ENCODE peak calls at places on chromosome 4, in six cellular contexts. W, I, B, A, C and M are unnamed samples.

GRCh38 chr4:140691369-140691768 is 64.8 kb downstream of the TBC1D9 start:
- DNase-seq in A (no peak), B (peak), W (no peak), C (no peak), I (no peak), M (no peak)

GRCh38 chr4:90137545-90137944 is 10.4 kb downstream of the CCSER1 start:
- DNase-seq in B (no peak), A (peak), I (no peak), W (no peak), C (no peak), M (no peak)

GRCh38 chr4:54165438-54165837 is 63.7 kb upstream of the PDGFRA start:
- DNase-seq in B (no peak), C (no peak), I (no peak), A (no peak), W (no peak), M (no peak)

GRCh38 chr4:124874172-124874450 is 161.6 kb upstream of the ANKRD50 start:
- DNase-seq in B (no peak), A (no peak), W (no peak), C (no peak), I (no peak), M (no peak)

GRCh38 chr4:112739442-112739841 is 102.5 kb downstream of the LARP7 start:
- DNase-seq in A (no peak), I (no peak), W (no peak), C (no peak), B (no peak), M (no peak)

GRCh38 chr4:25865586-25865985 is 2.8 kb upstream of the SEL1L3 start:
- DNase-seq in B (peak), A (no peak), C (no peak), I (no peak), W (no peak), M (peak)

GRCh38 chr4:74038161-74039064 is at the start of gene CXCL3:
- DNase-seq in C (peak), I (peak), A (peak), B (peak), W (peak), M (peak)

GRCh38 chr4:185307136-185307950 is 88.4 kb downstream of the LRP2BP start:
- DNase-seq in W (peak), I (no peak), B (no peak), C (no peak), A (no peak), M (peak)

GRCh38 chr4:105280338-105280809 is 133.7 kb downstream of the TET2 start:
- DNase-seq in C (no peak), I (no peak), A (no peak), W (no peak), B (no peak), M (no peak)

GRCh38 chr4:10096201-10096975 is 20.2 kb downstream of the WDR1 start:
- DNase-seq in I (peak), W (peak), B (peak), A (no peak), C (no peak), M (peak)

GRCh38 chr4:2932951-2933565 is 30.1 kb downstream of the NOP14 start:
- DNase-seq in W (peak), I (peak), C (no peak), A (no peak), B (no peak), M (no peak)

GRCh38 chr4:85828295-85828910 is 353.5 kb downstream of the ARHGAP24 start:
- DNase-seq in B (no peak), I (no peak), A (no peak), W (no peak), C (no peak), M (no peak)

GRCh38 chr4:68466751-68467150 is 19.5 kb downstream of the TMPRSS11E start:
- DNase-seq in W (no peak), A (no peak), C (no peak), I (no peak), B (no peak), M (no peak)

GRCh38 chr4:129682586-129682985 is 586.6 kb downstream of the C4orf33 start:
- DNase-seq in A (no peak), C (no peak), I (no peak), W (no peak), B (no peak), M (no peak)

GRCh38 chr4:54400188-54400587 is 171.1 kb downstream of the PDGFRA start:
- DNase-seq in C (no peak), I (no peak), A (no peak), W (no peak), B (no peak), M (no peak)

GRCh38 chr4:130026185-130026584 is 930.2 kb downstream of the C4orf33 start:
- DNase-seq in W (no peak), A (no peak), I (no peak), B (no peak), C (no peak), M (no peak)

GRCh38 chr4:2350982-2351381 is 67.5 kb downstream of the ZFYVE28 start:
- DNase-seq in A (no peak), C (no peak), I (peak), B (no peak), W (no peak), M (no peak)

GRCh38 chr4:181427076-181427475 is 816.1 kb upstream of the TENM3 start:
- DNase-seq in B (no peak), W (no peak), A (no peak), I (no peak), C (no peak), M (no peak)

GRCh38 chr4:16083217-16084191 is at the start of gene PROM1:
- DNase-seq in C (peak), I (no peak), B (no peak), A (peak), W (no peak), M (no peak)

GRCh38 chr4:2292679-2293108 is 30.8 kb upstream of the MXD4 start:
- DNase-seq in A (no peak), I (no peak), B (no peak), C (no peak), W (no peak), M (no peak)

GRCh38 chr4:13733817-13734216 is 106.3 kb upstream of the BOD1L1 start:
- DNase-seq in C (no peak), W (no peak), I (no peak), A (no peak), B (no peak), M (no peak)

GRCh38 chr4:13483142-13484044 is 747 bp downstream of the RAB28 start:
- DNase-seq in W (peak), C (peak), B (peak), I (no peak), A (peak), M (no peak)

GRCh38 chr4:21726255-21726815 is 222.2 kb downstream of the KCNIP4 start:
- DNase-seq in I (no peak), C (no peak), B (no peak), A (no peak), W (no peak), M (no peak)

GRCh38 chr4:138689593-138689992 is 326.0 kb upstream of the NOCT start:
- DNase-seq in A (no peak), I (no peak), C (no peak), W (no peak), B (no peak), M (no peak)

GRCh38 chr4:17758459-17758858 is 23.0 kb downstream of the FAM184B start:
- DNase-seq in B (no peak), A (peak), C (no peak), I (no peak), W (no peak), M (no peak)

GRCh38 chr4:182175788-182176519 is 67.2 kb upstream of the TENM3 start:
- DNase-seq in B (peak), I (no peak), A (no peak), W (no peak), C (no peak), M (no peak)

GRCh38 chr4:7524841-7525240 is 90.1 kb upstream of the PSAPL1 start:
- DNase-seq in I (no peak), A (no peak), W (no peak), B (no peak), C (no peak), M (no peak)

GRCh38 chr4:82599336-82599735 is 37.5 kb upstream of the TMEM150C start:
- DNase-seq in B (peak), I (no peak), A (no peak), W (peak), C (no peak), M (no peak)

DNA sequence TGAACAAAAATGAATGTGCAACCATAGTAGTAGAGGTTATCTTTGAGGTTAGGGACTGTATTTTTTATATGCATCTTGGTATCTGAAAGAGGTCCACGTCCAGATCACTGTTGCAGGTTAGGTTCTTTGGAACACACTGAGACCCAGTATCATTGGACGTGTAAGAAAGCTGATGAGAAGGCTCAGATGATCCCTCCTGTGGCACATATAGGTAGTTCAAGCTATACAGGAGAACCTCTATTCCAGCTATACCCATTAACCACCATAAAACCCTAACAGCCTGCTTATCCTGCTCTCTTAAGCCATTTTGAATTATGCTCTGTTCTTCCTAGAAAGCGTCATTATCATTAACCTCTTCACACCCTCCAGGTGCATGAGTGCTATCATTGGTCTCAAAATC is 930.7 kb upstream of the HS3ST1 start:
- DNase-seq in B (no peak), I (no peak), A (no peak), C (no peak), W (no peak), M (no peak)
- TF ChIP-seq CTCF in B (no peak), I (no peak), A (no peak), C (no peak), W (no peak), M (no peak)

GRCh38 chr4:183444149-183444952 is at the start of gene CDKN2AIP:
- DNase-seq in I (peak), B (peak), A (peak), C (peak), W (peak), M (peak)
- TF ChIP-seq CTCF in I (peak), B (no peak), A (no peak), C (peak), W (no peak), M (no peak)

DNA sequence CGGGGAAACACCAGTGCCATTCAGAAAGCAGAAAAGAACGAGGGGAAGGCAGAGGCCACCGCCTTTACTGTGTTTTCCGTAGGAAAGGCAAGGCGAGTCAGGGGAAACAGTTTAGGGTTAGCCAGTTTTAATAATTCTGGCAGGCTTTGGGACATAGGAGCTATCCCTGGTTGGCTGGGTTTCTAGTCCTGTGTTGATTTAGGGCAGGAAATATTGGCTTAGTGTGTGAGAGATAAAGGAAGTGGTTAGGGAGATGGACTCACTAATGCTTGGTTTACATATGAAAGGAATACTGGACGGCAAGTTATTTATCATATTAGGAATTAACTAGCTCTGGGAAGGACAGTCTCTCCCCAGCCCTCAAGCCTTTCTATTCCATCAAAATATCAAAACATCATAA is 53.1 kb downstream of the SYNPO2 start:
- DNase-seq in C (no peak), B (no peak), I (no peak), A (no peak), W (no peak), M (no peak)
- TF ChIP-seq CTCF in C (no peak), B (no peak), I (no peak), A (no peak), W (no peak), M (no peak)

GRCh38 chr4:19850909-19851308 is 400.8 kb upstream of the SLIT2 start:
- DNase-seq in C (no peak), A (no peak), B (peak), W (no peak), I (no peak), M (no peak)
- TF ChIP-seq CTCF in C (no peak), A (no peak), B (no peak), W (no peak), I (no peak), M (no peak)

DNA sequence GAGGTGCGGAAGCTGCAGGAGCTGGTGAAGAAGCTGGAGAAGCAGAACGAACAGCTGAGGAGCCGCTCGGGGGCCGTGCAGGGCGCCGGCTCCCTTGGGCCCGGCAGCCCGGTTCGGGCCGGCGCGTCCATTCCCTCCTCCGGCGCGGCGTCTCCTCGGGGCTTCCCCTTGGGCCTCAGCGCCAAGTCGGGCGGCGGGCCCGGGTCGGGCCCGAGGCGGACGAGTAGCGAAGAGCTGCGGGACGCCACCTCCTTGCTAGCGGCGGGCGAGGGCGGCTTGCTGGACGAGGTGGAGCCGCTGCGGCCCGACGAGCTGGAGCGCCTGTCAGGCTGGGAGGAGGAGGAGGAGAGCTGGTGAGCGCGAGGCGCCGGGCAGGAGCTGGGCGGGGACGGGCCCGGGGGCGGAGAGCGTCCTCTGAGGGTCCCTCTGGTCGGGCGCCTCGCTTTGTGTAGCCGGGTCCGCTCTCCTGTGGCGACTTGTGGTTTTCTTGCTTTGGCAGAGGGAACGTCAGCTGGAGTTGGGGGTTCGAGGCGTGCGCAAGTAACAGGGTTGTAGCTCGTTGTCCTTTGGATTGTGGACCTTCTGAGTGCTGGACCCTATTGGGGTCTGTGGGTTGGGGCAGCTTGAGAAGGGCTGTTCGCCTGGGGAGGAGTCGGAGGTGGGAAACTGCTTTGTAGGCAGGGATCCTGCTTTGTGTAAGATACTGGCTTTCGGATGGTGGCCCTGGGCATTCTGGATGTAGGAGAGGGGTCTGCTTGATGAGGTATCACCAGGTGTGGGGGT is 638 bp downstream of the SLAIN2 start:
- DNase-seq in B (no peak), I (peak), C (peak), A (peak), W (peak), M (peak)
- TF ChIP-seq CTCF in B (no peak), I (peak), C (no peak), A (no peak), W (no peak), M (no peak)

GRCh38 chr4:156608651-156609050 is 362.9 kb downstream of the PDGFC start:
- DNase-seq in B (no peak), A (no peak), I (no peak), W (no peak), C (no peak), M (no peak)
- TF ChIP-seq CTCF in B (no peak), A (no peak), I (no peak), W (no peak), C (no peak), M (no peak)

GRCh38 chr4:144113546-144113945 is 27.0 kb downstream of the GYPA start:
- DNase-seq in B (no peak), I (no peak), W (no peak), C (no peak), A (no peak), M (no peak)
- TF ChIP-seq CTCF in B (no peak), I (no peak), W (no peak), C (no peak), A (no peak), M (no peak)